ENCODE peak calls at places on chromosomes 13 and 19, in nine cellular contexts. J is EL; L is RKO; T is amygdala; S is GM10248; Z is activated T-cell treated with anti-CD3 and anti-CD28 coated beads for 1 hour; P is Peyer's patch; C is AG09319; F is CD8-positive, alpha-beta memory T cell. X is an unnamed sample.

GRCh38 chr13:90531744-90532143 is 815.7 kb upstream of the MIR17HG start:
- DNase-seq in J (no peak), L (no peak), T (no peak), S (no peak), Z (no peak), P (no peak), C (no peak), F (no peak), X (no peak)

GRCh38 chr13:23455401-23456185 is 22.1 kb upstream of the SACS start:
- DNase-seq in J (no peak), L (no peak), T (no peak), S (no peak), Z (no peak), P (no peak), C (no peak), F (no peak), X (peak; percentile 15)

GRCh38 chr19:3533563-3534216 is 5.3 kb upstream of the TEKTIP1 start:
- DNase-seq in J (no peak), L (no peak), T (no peak), S (no peak), Z (no peak), P (no peak), C (no peak), F (no peak), X (no peak)

GRCh38 chr19:48633148-48634035 is 3.8 kb downstream of the DBP start:
- DNase-seq in J (no peak), L (no peak), T (no peak), S (no peak), Z (no peak), P (peak; percentile 88), C (no peak), F (no peak), X (no peak)

GRCh38 chr19:51250786-51251452 is at the start of gene SIGLECL1:
- DNase-seq in J (no peak), L (no peak), T (no peak), S (no peak), Z (no peak), P (no peak), C (no peak), F (no peak), X (no peak)

GRCh38 chr13:74443623-74444022 is 309.4 kb upstream of the KLF12 start:
- DNase-seq in J (peak; percentile 89), L (peak; percentile 23), T (no peak), S (no peak), Z (no peak), P (no peak), C (peak; percentile 46), F (no peak), X (peak; percentile 90)

GRCh38 chr13:48892311-48892710 is 83.4 kb upstream of the FNDC3A start:
- DNase-seq in J (peak; percentile 84), L (peak; percentile 99), T (no peak), S (peak; percentile 13), Z (no peak), P (no peak), C (no peak), F (no peak), X (peak; percentile 97)

GRCh38 chr13:94210826-94211225 is 268.7 kb downstream of the DCT start:
- DNase-seq in J (no peak), L (no peak), T (no peak), S (no peak), Z (no peak), P (no peak), C (no peak), F (no peak), X (no peak)

GRCh38 chr13:86446311-86446710 is 647.1 kb upstream of the SLITRK6 start:
- DNase-seq in J (no peak), L (no peak), T (no peak), S (no peak), Z (no peak), P (no peak), C (no peak), F (no peak), X (peak; percentile 56)

GRCh38 chr13:32790731-32791130 is 204.5 kb downstream of the PDS5B start:
- DNase-seq in J (peak; percentile 8), L (peak; percentile 24), T (no peak), S (no peak), Z (no peak), P (no peak), C (no peak), F (no peak), X (peak; percentile 36)

GRCh38 chr13:76969488-76970365 is 21.4 kb downstream of the ACOD1 start:
- DNase-seq in J (peak; percentile 14), L (peak; percentile 58), T (no peak), S (no peak), Z (no peak), P (no peak), C (no peak), F (no peak), X (peak; percentile 24)

GRCh38 chr19:17943284-17944221 is 10.7 kb downstream of the CCDC124 start:
- DNase-seq in J (no peak), L (no peak), T (peak; percentile 24), S (no peak), Z (no peak), P (peak; percentile 45), C (no peak), F (no peak), X (no peak)

GRCh38 chr13:59250276-59250990 is 913.3 kb downstream of the DIAPH3 start:
- DNase-seq in J (no peak), L (no peak), T (no peak), S (no peak), Z (no peak), P (no peak), C (no peak), F (no peak), X (no peak)

GRCh38 chr13:110651271-110651670 is 35.9 kb downstream of the NAXD start:
- DNase-seq in J (no peak), L (no peak), T (no peak), S (no peak), Z (no peak), P (no peak), C (no peak), F (no peak), X (no peak)

GRCh38 chr13:64471916-64472315 is 2758.2 kb downstream of the PCDH9 start:
- DNase-seq in J (peak; percentile 59), L (peak; percentile 82), T (no peak), S (no peak), Z (no peak), P (no peak), C (no peak), F (no peak), X (peak; percentile 72)

GRCh38 chr13:94110011-94110410 is 369.5 kb downstream of the DCT start:
- DNase-seq in J (peak; percentile 13), L (peak; percentile 73), T (no peak), S (no peak), Z (no peak), P (no peak), C (no peak), F (no peak), X (peak; percentile 2)

GRCh38 chr13:113398963-113399754 is 35.2 kb upstream of the GRTP1 start:
- DNase-seq in J (no peak), L (no peak), T (no peak), S (no peak), Z (no peak), P (peak; percentile 36), C (no peak), F (no peak), X (no peak)

GRCh38 chr13:21175656-21176194 is 627 bp downstream of the SKA3 start:
- DNase-seq in J (peak; percentile 27), L (no peak), T (no peak), S (no peak), Z (no peak), P (no peak), C (no peak), F (no peak), X (peak; percentile 44)

GRCh38 chr13:56659041-56659471 is 481.7 kb upstream of the PRR20A start:
- DNase-seq in J (no peak), L (no peak), T (no peak), S (no peak), Z (no peak), P (peak; percentile 26), C (no peak), F (no peak), X (no peak)

GRCh38 chr13:24124789-24125476 is 35.6 kb upstream of the SPATA13 start:
- DNase-seq in J (no peak), L (no peak), T (no peak), S (peak; percentile 72), Z (no peak), P (no peak), C (no peak), F (no peak), X (no peak)

GRCh38 chr19:46296722-46297431 is at the start of gene HIF3A:
- DNase-seq in J (peak; percentile 36), L (no peak), T (peak; percentile 63), S (no peak), Z (no peak), P (peak; percentile 82), C (no peak), F (no peak), X (no peak)